ENCODE peak calls at places on chromosomes 7 and 10, in nine cellular contexts. N is H9; V is A549; D is aorta; W is colonic mucosa; K is renal cortical epithelial cell; X is stimulated activated effector memory CD8-positive, alpha-beta T cell treated with anti-CD3 and anti-CD28 coated beads, Interleukin-12 subunit alpha, Interleukin-12 subunit beta, amount 100 ng/mL, for 72 hours; S is midbrain; B is GM03348. C is an unnamed sample.

GRCh38 chr10:63713191-63714144 is 192.3 kb downstream of the REEP3 start:
- DNase-seq in D (peak), B (peak), N (peak), V (peak), W (peak), S (peak), K (peak), X (no peak), C (peak)

GRCh38 chr7:120030871-120031270 is 242.1 kb upstream of the KCND2 start:
- DNase-seq in S (no peak), D (no peak), V (no peak), X (no peak), B (no peak), K (no peak), W (no peak), N (no peak), C (no peak)

GRCh38 chr10:132615346-132616169 is 78.0 kb downstream of the INPP5A start:
- DNase-seq in S (no peak), D (no peak), W (no peak), K (no peak), B (no peak), V (no peak), N (no peak), X (no peak), C (no peak)

GRCh38 chr10:22912763-22913389 is 15.0 kb upstream of the ARMC3 start:
- DNase-seq in K (no peak), V (no peak), N (no peak), W (no peak), B (no peak), D (no peak), X (no peak), S (no peak), C (no peak)

GRCh38 chr10:30155401-30155800 is 96.0 kb upstream of the JCAD start:
- DNase-seq in V (no peak), B (no peak), X (no peak), W (no peak), S (no peak), D (peak), N (no peak), K (no peak), C (peak)

GRCh38 chr10:6473901-6474370 is 106.1 kb downstream of the PRKCQ start:
- DNase-seq in D (no peak), X (peak), W (no peak), K (peak), S (no peak), V (no peak), B (no peak), N (no peak), C (no peak)

GRCh38 chr10:29063806-29064644 is 224.8 kb upstream of the LYZL1 start:
- DNase-seq in W (no peak), K (peak), X (no peak), B (no peak), N (no peak), V (peak), D (no peak), S (no peak), C (peak)

GRCh38 chr7:106041140-106041717 is 70.9 kb downstream of the SYPL1 start:
- DNase-seq in D (no peak), N (peak), V (peak), K (peak), W (no peak), B (peak), S (no peak), X (no peak), C (no peak)

GRCh38 chr10:61366365-61366764 is 86.8 kb downstream of the TMEM26 start:
- DNase-seq in K (no peak), B (no peak), X (no peak), S (no peak), N (no peak), V (no peak), W (no peak), D (no peak), C (no peak)